ENCODE peak calls at places on chromosomes 16 and 17, in eight cellular contexts. One of them, this sample, is unnamed.

GRCh38 chr16:1108299-1109252 is 12.5 kb upstream of the C1QTNF8 start:
- DNase-seq in type B pancreatic cell: no peak
- DNase-seq in RPMI7951: no peak
- DNase-seq in COR-L47: peak
- DNase-seq in HEK293T: no peak
- DNase-seq in HTR-8/SVneo: no peak
- DNase-seq in activated CD4-positive, alpha-beta T cell treated with anti-CD3 and anti-CD28 coated beads, Interleukin-2, amount 10 ng/mL, durations not matched to agents 7 days and 5 days: no peak
- DNase-seq in hippocampal formation: no peak
- DNase-seq in this sample: no peak

GRCh38 chr17:3004925-3005324 is 58.5 kb downstream of the OR1D5 start:
- DNase-seq in HTR-8/SVneo: no peak
- DNase-seq in HEK293T: no peak
- DNase-seq in type B pancreatic cell: no peak
- DNase-seq in activated CD4-positive, alpha-beta T cell treated with anti-CD3 and anti-CD28 coated beads, Interleukin-2, amount 10 ng/mL, durations not matched to agents 7 days and 5 days: no peak
- DNase-seq in hippocampal formation: no peak
- DNase-seq in RPMI7951: no peak
- DNase-seq in COR-L47: no peak
- DNase-seq in this sample: no peak

GRCh38 chr17:29048440-29049360 is 5.8 kb downstream of the PIPOX start:
- DNase-seq in hippocampal formation: no peak
- DNase-seq in HTR-8/SVneo: peak
- DNase-seq in RPMI7951: peak
- DNase-seq in COR-L47: peak
- DNase-seq in type B pancreatic cell: peak
- DNase-seq in activated CD4-positive, alpha-beta T cell treated with anti-CD3 and anti-CD28 coated beads, Interleukin-2, amount 10 ng/mL, durations not matched to agents 7 days and 5 days: no peak
- DNase-seq in HEK293T: no peak
- DNase-seq in this sample: peak

GRCh38 chr16:10611825-10612342 is 31.5 kb upstream of the EMP2 start:
- DNase-seq in hippocampal formation: no peak
- DNase-seq in HEK293T: no peak
- DNase-seq in COR-L47: no peak
- DNase-seq in HTR-8/SVneo: no peak
- DNase-seq in type B pancreatic cell: no peak
- DNase-seq in RPMI7951: no peak
- DNase-seq in activated CD4-positive, alpha-beta T cell treated with anti-CD3 and anti-CD28 coated beads, Interleukin-2, amount 10 ng/mL, durations not matched to agents 7 days and 5 days: no peak
- DNase-seq in this sample: no peak

GRCh38 chr16:17509194-17509593 is 38.4 kb upstream of the XYLT1 start:
- DNase-seq in COR-L47: no peak
- DNase-seq in type B pancreatic cell: no peak
- DNase-seq in activated CD4-positive, alpha-beta T cell treated with anti-CD3 and anti-CD28 coated beads, Interleukin-2, amount 10 ng/mL, durations not matched to agents 7 days and 5 days: no peak
- DNase-seq in HEK293T: no peak
- DNase-seq in RPMI7951: no peak
- DNase-seq in HTR-8/SVneo: no peak
- DNase-seq in hippocampal formation: no peak
- DNase-seq in this sample: no peak

GRCh38 chr16:9072806-9073341 is 18.6 kb upstream of the HAPSTR1 start:
- DNase-seq in HTR-8/SVneo: no peak
- DNase-seq in hippocampal formation: no peak
- DNase-seq in RPMI7951: peak
- DNase-seq in HEK293T: no peak
- DNase-seq in COR-L47: no peak
- DNase-seq in type B pancreatic cell: no peak
- DNase-seq in activated CD4-positive, alpha-beta T cell treated with anti-CD3 and anti-CD28 coated beads, Interleukin-2, amount 10 ng/mL, durations not matched to agents 7 days and 5 days: peak
- DNase-seq in this sample: peak

GRCh38 chr17:45320931-45321461 is 4.2 kb upstream of the MAP3K14 start:
- DNase-seq in HEK293T: peak
- DNase-seq in HTR-8/SVneo: peak
- DNase-seq in RPMI7951: peak
- DNase-seq in COR-L47: no peak
- DNase-seq in hippocampal formation: no peak
- DNase-seq in activated CD4-positive, alpha-beta T cell treated with anti-CD3 and anti-CD28 coated beads, Interleukin-2, amount 10 ng/mL, durations not matched to agents 7 days and 5 days: no peak
- DNase-seq in type B pancreatic cell: no peak
- DNase-seq in this sample: peak

GRCh38 chr17:40431231-40431602 is 12.0 kb upstream of the IGFBP4 start:
- DNase-seq in hippocampal formation: no peak
- DNase-seq in COR-L47: no peak
- DNase-seq in activated CD4-positive, alpha-beta T cell treated with anti-CD3 and anti-CD28 coated beads, Interleukin-2, amount 10 ng/mL, durations not matched to agents 7 days and 5 days: no peak
- DNase-seq in HEK293T: no peak
- DNase-seq in RPMI7951: no peak
- DNase-seq in type B pancreatic cell: peak
- DNase-seq in HTR-8/SVneo: no peak
- DNase-seq in this sample: no peak

GRCh38 chr16:50699345-50700159 is 6.1 kb downstream of the NOD2 start:
- DNase-seq in COR-L47: no peak
- DNase-seq in activated CD4-positive, alpha-beta T cell treated with anti-CD3 and anti-CD28 coated beads, Interleukin-2, amount 10 ng/mL, durations not matched to agents 7 days and 5 days: no peak
- DNase-seq in hippocampal formation: no peak
- DNase-seq in RPMI7951: no peak
- DNase-seq in HTR-8/SVneo: no peak
- DNase-seq in type B pancreatic cell: no peak
- DNase-seq in HEK293T: no peak
- DNase-seq in this sample: peak

GRCh38 chr17:5707482-5707881 is 123.2 kb upstream of the NLRP1 start:
- DNase-seq in RPMI7951: no peak
- DNase-seq in COR-L47: no peak
- DNase-seq in type B pancreatic cell: peak
- DNase-seq in HTR-8/SVneo: no peak
- DNase-seq in HEK293T: no peak
- DNase-seq in hippocampal formation: no peak
- DNase-seq in activated CD4-positive, alpha-beta T cell treated with anti-CD3 and anti-CD28 coated beads, Interleukin-2, amount 10 ng/mL, durations not matched to agents 7 days and 5 days: no peak
- DNase-seq in this sample: no peak

GRCh38 chr16:81696136-81696958 is 82.7 kb upstream of the PLCG2 start:
- DNase-seq in type B pancreatic cell: no peak
- DNase-seq in hippocampal formation: no peak
- DNase-seq in COR-L47: no peak
- DNase-seq in HEK293T: no peak
- DNase-seq in activated CD4-positive, alpha-beta T cell treated with anti-CD3 and anti-CD28 coated beads, Interleukin-2, amount 10 ng/mL, durations not matched to agents 7 days and 5 days: no peak
- DNase-seq in HTR-8/SVneo: no peak
- DNase-seq in RPMI7951: no peak
- DNase-seq in this sample: no peak

GRCh38 chr17:37789166-37789565 is 44.3 kb upstream of the HNF1B start:
- DNase-seq in hippocampal formation: no peak
- DNase-seq in activated CD4-positive, alpha-beta T cell treated with anti-CD3 and anti-CD28 coated beads, Interleukin-2, amount 10 ng/mL, durations not matched to agents 7 days and 5 days: no peak
- DNase-seq in HEK293T: no peak
- DNase-seq in COR-L47: no peak
- DNase-seq in HTR-8/SVneo: no peak
- DNase-seq in RPMI7951: no peak
- DNase-seq in type B pancreatic cell: no peak
- DNase-seq in this sample: no peak

GRCh38 chr17:34843682-34844081 is 117.6 kb downstream of the CCT6B start:
- DNase-seq in activated CD4-positive, alpha-beta T cell treated with anti-CD3 and anti-CD28 coated beads, Interleukin-2, amount 10 ng/mL, durations not matched to agents 7 days and 5 days: no peak
- DNase-seq in HTR-8/SVneo: no peak
- DNase-seq in COR-L47: no peak
- DNase-seq in type B pancreatic cell: no peak
- DNase-seq in RPMI7951: no peak
- DNase-seq in hippocampal formation: no peak
- DNase-seq in HEK293T: no peak
- DNase-seq in this sample: no peak

GRCh38 chr17:39717660-39718059 is 12.7 kb downstream of the MIEN1 start:
- DNase-seq in COR-L47: no peak
- DNase-seq in HEK293T: no peak
- DNase-seq in type B pancreatic cell: no peak
- DNase-seq in hippocampal formation: no peak
- DNase-seq in HTR-8/SVneo: no peak
- DNase-seq in RPMI7951: no peak
- DNase-seq in activated CD4-positive, alpha-beta T cell treated with anti-CD3 and anti-CD28 coated beads, Interleukin-2, amount 10 ng/mL, durations not matched to agents 7 days and 5 days: no peak
- DNase-seq in this sample: no peak

GRCh38 chr17:75263051-75263450 is 1.4 kb downstream of the MRPS7 start:
- DNase-seq in HEK293T: no peak
- DNase-seq in hippocampal formation: no peak
- DNase-seq in RPMI7951: no peak
- DNase-seq in type B pancreatic cell: no peak
- DNase-seq in activated CD4-positive, alpha-beta T cell treated with anti-CD3 and anti-CD28 coated beads, Interleukin-2, amount 10 ng/mL, durations not matched to agents 7 days and 5 days: no peak
- DNase-seq in COR-L47: no peak
- DNase-seq in HTR-8/SVneo: no peak
- DNase-seq in this sample: no peak

GRCh38 chr17:49343273-49343672 is 18.8 kb downstream of the ZNF652 start:
- DNase-seq in RPMI7951: peak
- DNase-seq in HTR-8/SVneo: no peak
- DNase-seq in hippocampal formation: no peak
- DNase-seq in COR-L47: no peak
- DNase-seq in HEK293T: no peak
- DNase-seq in type B pancreatic cell: no peak
- DNase-seq in activated CD4-positive, alpha-beta T cell treated with anti-CD3 and anti-CD28 coated beads, Interleukin-2, amount 10 ng/mL, durations not matched to agents 7 days and 5 days: peak
- DNase-seq in this sample: peak

GRCh38 chr16:31301708-31302400 is 42.1 kb downstream of the ITGAM start:
- DNase-seq in type B pancreatic cell: no peak
- DNase-seq in HEK293T: no peak
- DNase-seq in activated CD4-positive, alpha-beta T cell treated with anti-CD3 and anti-CD28 coated beads, Interleukin-2, amount 10 ng/mL, durations not matched to agents 7 days and 5 days: peak
- DNase-seq in RPMI7951: peak
- DNase-seq in COR-L47: no peak
- DNase-seq in HTR-8/SVneo: peak
- DNase-seq in hippocampal formation: peak
- DNase-seq in this sample: peak

GRCh38 chr16:84746231-84746630 is 46.4 kb downstream of the USP10 start:
- DNase-seq in hippocampal formation: no peak
- DNase-seq in type B pancreatic cell: no peak
- DNase-seq in HTR-8/SVneo: no peak
- DNase-seq in COR-L47: no peak
- DNase-seq in activated CD4-positive, alpha-beta T cell treated with anti-CD3 and anti-CD28 coated beads, Interleukin-2, amount 10 ng/mL, durations not matched to agents 7 days and 5 days: no peak
- DNase-seq in HEK293T: no peak
- DNase-seq in RPMI7951: no peak
- DNase-seq in this sample: no peak

GRCh38 chr16:48629531-48629930 is 19.6 kb upstream of the N4BP1 start:
- DNase-seq in hippocampal formation: no peak
- DNase-seq in HTR-8/SVneo: no peak
- DNase-seq in type B pancreatic cell: peak
- DNase-seq in activated CD4-positive, alpha-beta T cell treated with anti-CD3 and anti-CD28 coated beads, Interleukin-2, amount 10 ng/mL, durations not matched to agents 7 days and 5 days: no peak
- DNase-seq in RPMI7951: no peak
- DNase-seq in HEK293T: no peak
- DNase-seq in COR-L47: no peak
- DNase-seq in this sample: no peak

GRCh38 chr16:84266451-84266850 is 26.6 kb upstream of the KCNG4 start:
- DNase-seq in activated CD4-positive, alpha-beta T cell treated with anti-CD3 and anti-CD28 coated beads, Interleukin-2, amount 10 ng/mL, durations not matched to agents 7 days and 5 days: peak
- DNase-seq in HTR-8/SVneo: peak
- DNase-seq in hippocampal formation: peak
- DNase-seq in COR-L47: no peak
- DNase-seq in HEK293T: peak
- DNase-seq in RPMI7951: peak
- DNase-seq in type B pancreatic cell: no peak
- DNase-seq in this sample: peak

GRCh38 chr16:55328611-55329569 is 4.9 kb downstream of the IRX6 start:
- DNase-seq in activated CD4-positive, alpha-beta T cell treated with anti-CD3 and anti-CD28 coated beads, Interleukin-2, amount 10 ng/mL, durations not matched to agents 7 days and 5 days: no peak
- DNase-seq in HEK293T: no peak
- DNase-seq in COR-L47: no peak
- DNase-seq in HTR-8/SVneo: no peak
- DNase-seq in RPMI7951: no peak
- DNase-seq in type B pancreatic cell: no peak
- DNase-seq in hippocampal formation: no peak
- DNase-seq in this sample: no peak

This sample was measured in ELR.